ENCODE peak calls at places on chromosomes 1 and 21, in four cellular contexts. X is Panc1, Q is IMR-90, I is stomach. F is an unnamed sample. For H3K4me1, the result is how much of the 10 kb centered on the place peaks cover.

GRCh38 chr1:194618101-194618500 is 1431.7 kb upstream of the B3GALT2 start:
- DNase-seq in X (no peak), Q (no peak), I (no peak), F (no peak)

GRCh38 chr1:4517559-4517958 is 136.8 kb upstream of the AJAP1 start:
- DNase-seq in X (no peak), Q (no peak), I (no peak), F (no peak)

GRCh38 chr1:216600730-216601426 is 122.4 kb downstream of the ESRRG start:
- DNase-seq in X (peak), Q (peak), I (peak), F (peak)

GRCh38 chr1:154970631-154971340 is at the start of gene SHC1:
- DNase-seq in X (no peak), Q (peak), I (peak), F (peak)

GRCh38 chr1:160814316-160814715 is 18.3 kb downstream of the LY9 start:
- DNase-seq in X (no peak), Q (no peak), I (no peak), F (no peak)

GRCh38 chr1:203361843-203362524 is 11.1 kb upstream of the FMOD start:
- DNase-seq in X (no peak), Q (peak), I (no peak), F (peak)

GRCh38 chr1:202888204-202888506 is 794 bp downstream of the RABIF start:
- DNase-seq in X (no peak), Q (peak), I (no peak), F (peak)

GRCh38 chr1:206788487-206789050 is 16.3 kb upstream of the IL10 start:
- DNase-seq in X (no peak), Q (no peak), I (no peak), F (no peak)

GRCh38 chr1:10896673-10897072 is 100.2 kb upstream of the CASZ1 start:
- DNase-seq in X (no peak), Q (no peak), I (no peak), F (no peak)

GRCh38 chr1:179831225-179831624 is 46.4 kb downstream of the TOR1AIP2 start:
- DNase-seq in X (no peak), Q (no peak), I (no peak), F (no peak)

GRCh38 chr1:96741335-96741734 is 19.8 kb downstream of the PTBP2 start:
- DNase-seq in X (no peak), Q (peak), I (no peak), F (no peak)

GRCh38 chr1:1181938-1182410 is 8.3 kb downstream of the TTLL10 start:
- DNase-seq in X (no peak), Q (no peak), I (no peak), F (no peak)

GRCh38 chr1:31823780-31824179 is 8.0 kb upstream of the SPOCD1 start:
- DNase-seq in X (no peak), Q (no peak), I (no peak), F (no peak)

GRCh38 chr1:38700077-38700470 is 159.5 kb downstream of the RRAGC start:
- DNase-seq in X (no peak), Q (no peak), I (no peak), F (no peak)

GRCh38 chr1:46488343-46489168 is 1.1 kb upstream of the DMBX1 start:
- DNase-seq in X (no peak), Q (peak), I (no peak), F (peak)

GRCh38 chr1:216937491-216937890 is 214.3 kb upstream of the ESRRG start:
- DNase-seq in X (no peak), Q (no peak), I (no peak), F (no peak)

GRCh38 chr21:31117046-31117916 is 79.0 kb upstream of the KRTAP19-8 start:
- DNase-seq in X (peak), Q (peak), I (no peak), F (peak)

DNA sequence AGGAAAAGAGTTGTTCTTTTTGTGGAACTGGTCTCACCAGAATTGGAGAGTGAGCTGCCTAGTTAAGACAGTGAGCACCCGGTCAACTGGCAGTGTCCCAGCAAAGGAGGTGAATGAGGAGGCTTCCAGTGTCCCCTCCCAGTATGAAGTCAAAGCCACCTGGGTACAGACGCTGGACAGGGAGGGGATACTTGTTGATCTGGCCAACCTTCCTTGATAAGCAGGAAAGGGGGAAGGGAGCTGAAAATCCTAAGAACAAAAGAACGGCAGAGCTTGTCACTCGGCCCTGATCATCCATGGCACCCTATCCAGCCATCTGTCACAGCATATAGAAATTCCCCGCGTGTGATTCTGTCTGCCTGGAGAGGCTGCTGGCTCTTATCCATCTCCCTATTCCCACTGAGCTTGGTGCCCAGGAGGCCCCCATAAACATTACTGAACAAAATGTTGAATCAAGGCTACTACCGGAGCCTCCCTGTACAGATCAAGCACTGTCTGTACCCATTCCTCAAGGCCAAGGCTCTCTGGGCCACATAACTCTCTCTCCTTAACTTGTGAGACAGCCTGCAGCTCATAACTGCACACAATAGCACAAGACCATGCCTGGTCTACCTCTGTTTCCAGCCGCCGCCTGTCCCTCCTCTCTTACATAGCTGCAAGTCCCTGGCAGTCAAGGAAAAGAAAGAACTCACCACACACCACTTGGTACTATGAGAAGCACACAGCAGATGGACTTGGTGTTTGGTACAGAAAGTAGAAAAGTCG is 91.3 kb downstream of the SSBP3 start:
- DNase-seq in X (no peak), Q (no peak), I (peak), F (no peak)
- H3K4me1 ChIP-seq in X (under half), Q (under half), I (half or more), F (under half)

DNA sequence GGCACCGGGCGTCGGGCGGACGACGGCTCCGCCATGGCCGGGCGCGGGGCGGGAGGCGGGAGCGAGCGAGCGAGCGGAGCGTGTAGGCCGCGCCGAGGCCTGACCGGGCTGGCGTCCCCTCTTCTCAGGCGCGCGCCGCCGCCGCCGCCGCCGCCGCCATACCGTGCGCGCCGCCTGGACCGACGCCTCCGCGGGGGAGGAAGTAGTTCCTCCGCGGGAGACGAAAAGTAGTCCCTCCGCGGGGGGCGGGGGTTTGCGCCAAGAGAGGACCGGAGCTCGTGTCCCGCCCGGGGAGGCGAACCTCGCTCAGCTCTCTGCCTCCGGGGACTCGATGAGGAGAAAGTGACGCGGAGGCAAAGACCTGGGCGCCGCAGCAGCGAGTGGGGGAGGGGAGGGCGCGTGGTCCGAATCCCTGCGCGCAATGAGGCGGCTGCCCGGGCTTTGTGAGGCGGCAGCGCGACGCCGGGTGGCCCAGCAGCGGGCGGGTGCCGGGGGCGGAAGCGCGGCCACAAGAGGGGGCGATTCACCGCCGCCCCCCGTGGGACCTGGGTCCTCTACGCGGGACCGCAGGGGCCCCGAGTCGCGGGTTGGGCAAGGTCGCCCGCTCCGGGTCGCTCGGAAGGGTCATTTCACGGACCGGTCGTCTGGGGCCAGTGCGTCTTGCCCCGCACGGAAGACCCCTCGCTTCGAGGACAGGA is at the start of gene BRWD1:
- DNase-seq in X (peak), Q (peak), I (peak), F (peak)
- TF ChIP-seq CTCF in X (no peak), Q (peak), I (peak), F (no peak)

DNA sequence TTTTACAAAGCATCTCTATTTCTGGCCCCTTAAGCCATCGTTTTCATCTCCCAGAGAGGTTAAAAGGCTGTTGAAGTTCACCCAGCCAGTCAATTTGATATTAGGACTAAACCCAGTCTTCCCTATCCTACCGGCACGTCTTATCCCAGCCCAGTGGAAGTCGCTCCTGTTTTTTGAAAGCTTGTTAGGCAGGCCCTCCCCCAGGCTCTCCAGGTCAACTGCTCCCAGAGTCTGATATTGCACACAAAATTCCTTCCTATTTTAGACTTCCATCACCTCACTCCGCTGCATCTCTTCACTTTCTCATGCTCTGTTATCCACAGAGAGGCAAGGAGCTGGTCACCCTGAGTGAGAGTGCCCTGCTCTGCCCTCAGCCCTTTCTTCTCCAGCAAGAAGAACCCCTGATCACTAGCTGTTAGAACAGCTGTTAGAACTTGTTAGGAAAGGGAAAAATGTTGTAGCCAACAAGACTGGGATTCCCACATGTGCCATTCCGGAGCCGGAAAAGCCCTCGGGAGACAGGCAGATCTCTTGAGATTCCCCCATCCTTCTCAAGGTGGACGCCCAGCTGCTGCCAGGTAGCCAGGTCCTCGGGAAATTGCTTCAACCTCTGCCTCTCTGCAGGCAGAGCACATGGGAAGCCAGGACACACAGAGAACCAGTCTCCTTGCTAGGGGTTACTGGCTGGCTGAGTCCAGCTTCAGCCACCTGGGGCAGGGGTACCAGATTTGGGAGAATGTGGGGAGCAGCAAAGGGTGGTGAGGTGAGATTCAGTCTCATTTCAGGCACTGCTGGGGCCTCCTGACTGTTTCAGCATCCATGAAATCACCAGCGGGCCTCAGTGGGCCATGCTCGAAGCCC is 25.7 kb downstream of the PLXNA2 start:
- DNase-seq in X (no peak), Q (no peak), I (no peak), F (no peak)
- H3K4me1 ChIP-seq in X (under half), Q (under half), I (half or more), F (half or more)

GRCh38 chr1:13759072-13759471 is 59.1 kb downstream of the PRDM2 start:
- DNase-seq in X (no peak), Q (no peak), I (no peak), F (no peak)
- TF ChIP-seq CTCF in X (peak), Q (no peak), I (no peak), F (no peak)

GRCh38 chr1:145785481-145785880 is 38.4 kb downstream of the RNF115 start:
- DNase-seq in X (no peak), Q (peak), I (no peak), F (no peak)
- H3K4me1 ChIP-seq in X (under half), Q (under half), I (under half), F (under half)

GRCh38 chr21:42835211-42835610 is 44.1 kb downstream of the WDR4 start:
- DNase-seq in X (no peak), Q (no peak), I (peak), F (no peak)

GRCh38 chr21:42833859-42834729 is 45.2 kb downstream of the WDR4 start:
- DNase-seq in X (no peak), Q (no peak), I (peak), F (no peak)

GRCh38 chr21:42834730-42835191 is 44.6 kb downstream of the WDR4 start:
- DNase-seq in X (no peak), Q (no peak), I (peak), F (no peak)

GRCh38 chr21:42835611-42836401 is 43.5 kb downstream of the WDR4 start:
- DNase-seq in X (no peak), Q (no peak), I (peak), F (no peak)

DNA sequence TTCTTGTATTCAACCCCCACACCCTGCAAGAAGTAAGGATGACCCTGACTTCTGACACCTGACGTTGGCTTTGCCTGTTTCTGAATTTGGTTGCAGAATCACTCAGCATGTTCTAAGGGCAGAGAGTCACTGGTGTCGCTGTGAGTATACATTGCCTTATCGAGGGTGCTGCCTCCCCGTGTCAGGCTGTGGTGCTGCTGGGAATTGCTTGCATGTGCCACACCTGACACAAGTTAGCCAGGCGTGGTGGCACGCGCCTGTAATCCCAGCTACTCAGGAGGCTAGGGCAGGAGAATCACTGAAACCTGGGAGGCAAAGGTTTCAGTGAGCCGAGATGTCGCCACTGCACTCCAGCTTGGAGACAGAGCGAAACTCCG is 45.9 kb downstream of the WDR4 start:
- DNase-seq in X (no peak), Q (peak), I (peak), F (no peak)
- TF ChIP-seq CTCF in X (peak), Q (peak), I (peak), F (no peak)

DNA sequence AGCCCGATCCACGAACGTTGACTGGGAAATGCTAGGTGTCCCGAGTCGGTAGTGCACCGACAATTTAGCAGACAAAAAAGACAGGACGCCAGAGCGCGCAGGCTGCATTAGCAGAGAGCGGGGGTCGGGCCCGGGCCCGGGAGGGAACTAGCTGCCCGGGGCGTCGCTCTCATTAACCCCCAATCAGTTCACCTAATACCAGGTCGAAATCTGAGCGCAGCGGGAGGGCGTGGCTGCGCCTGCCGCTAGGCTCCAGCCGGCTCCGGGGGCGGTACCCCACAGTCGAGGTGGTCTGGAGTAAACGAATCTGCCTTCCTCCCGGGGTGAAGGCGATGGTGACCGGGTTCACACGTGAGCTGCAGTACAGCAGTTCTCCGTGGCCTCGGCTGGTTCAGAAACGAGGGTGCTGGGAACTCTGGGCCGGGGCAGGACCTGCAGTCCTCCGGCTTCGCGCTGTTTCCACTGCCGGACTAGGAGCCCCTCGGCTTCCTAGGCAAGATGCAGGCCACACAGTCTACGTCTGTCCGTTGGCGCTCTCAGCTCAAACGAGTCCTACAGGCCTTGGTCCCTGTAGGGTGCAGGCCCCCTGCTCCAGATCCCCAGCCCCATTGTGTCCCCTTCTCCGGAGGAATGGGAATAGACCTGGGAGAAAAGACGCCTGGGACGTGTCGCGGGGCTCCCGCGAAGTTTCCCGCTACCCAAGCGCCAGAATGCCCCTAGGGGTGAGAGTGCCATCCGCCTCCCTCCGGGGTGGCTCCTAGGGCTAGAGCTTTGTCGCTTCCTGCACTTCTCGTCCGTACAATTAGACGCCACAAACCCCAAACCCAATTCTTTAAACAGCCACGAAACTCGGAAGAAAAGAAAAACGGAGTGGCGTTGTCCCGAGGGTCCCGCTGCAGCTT is 2.0 kb downstream of the GFI1 start:
- DNase-seq in X (no peak), Q (no peak), I (peak), F (no peak)
- H3K4me1 ChIP-seq in X (under half), Q (under half), I (half or more), F (under half)

GRCh38 chr1:93746423-93746822 is 64.8 kb upstream of the BCAR3 start:
- DNase-seq in X (no peak), Q (no peak), I (no peak), F (no peak)

GRCh38 chr1:93750946-93751345 is 69.3 kb upstream of the BCAR3 start:
- DNase-seq in X (no peak), Q (no peak), I (no peak), F (no peak)

GRCh38 chr1:93749487-93749886 is 67.8 kb upstream of the BCAR3 start:
- DNase-seq in X (no peak), Q (no peak), I (no peak), F (no peak)

GRCh38 chr1:93751391-93752250 is 70.0 kb upstream of the BCAR3 start:
- DNase-seq in X (no peak), Q (no peak), I (no peak), F (no peak)

GRCh38 chr1:93749894-93750301 is 68.3 kb upstream of the BCAR3 start:
- DNase-seq in X (no peak), Q (no peak), I (peak), F (no peak)
- TF ChIP-seq CTCF in X (peak), Q (peak), I (peak), F (no peak)

GRCh38 chr21:41390043-41390639 is 28.3 kb downstream of the MX2 start:
- DNase-seq in X (no peak), Q (no peak), I (no peak), F (no peak)
- H3K4me1 ChIP-seq in X (under half), Q (under half), I (under half), F (under half)